ENCODE peak calls at places on chromosomes 2 and 18, in five cellular contexts. V is heart left ventricle, D is upper lobe of right lung, L is Peyer's patch, T is WERI-Rb-1. Q is an unnamed sample. For H3K36me3, the result is how much of the 10 kb centered on the place peaks cover.

GRCh38 chr18:54882318-54882717 is 54.0 kb downstream of the RAB27B start:
- DNase-seq in V (no peak), D (no peak), L (no peak), T (no peak), Q (no peak)

GRCh38 chr2:9803023-9803805 is 40.1 kb upstream of the TAF1B start:
- DNase-seq in V (no peak), D (no peak), L (no peak), T (peak), Q (no peak)

GRCh38 chr2:43201497-43201896 is 24.9 kb downstream of the ZFP36L2 start:
- DNase-seq in V (no peak), D (no peak), L (no peak), T (no peak), Q (no peak)

GRCh38 chr2:103293266-103293583 is 531.4 kb downstream of the TMEM182 start:
- DNase-seq in V (no peak), D (no peak), L (no peak), T (no peak), Q (no peak)

GRCh38 chr2:104702026-104702425 is 151.9 kb upstream of the POU3F3 start:
- DNase-seq in V (no peak), D (no peak), L (no peak), T (no peak), Q (no peak)

GRCh38 chr2:84865181-84865783 is 15.6 kb downstream of the TRABD2A start:
- DNase-seq in V (no peak), D (no peak), L (no peak), T (no peak), Q (no peak)

GRCh38 chr2:204550738-204551137 is 5.5 kb downstream of the PARD3B start:
- DNase-seq in V (no peak), D (no peak), L (no peak), T (no peak), Q (no peak)

GRCh38 chr18:62030091-62030985 is 137.5 kb upstream of the RNF152 start:
- DNase-seq in V (no peak), D (no peak), L (no peak), T (no peak), Q (no peak)

GRCh38 chr2:219569041-219569440 is 2.3 kb downstream of the OBSL1 start:
- DNase-seq in V (no peak), D (no peak), L (no peak), T (peak), Q (no peak)

GRCh38 chr2:9782197-9782719 is 61.0 kb upstream of the TAF1B start:
- DNase-seq in V (no peak), D (peak), L (peak), T (peak), Q (no peak)

GRCh38 chr2:160253440-160254296 is 53.6 kb upstream of the ITGB6 start:
- DNase-seq in V (no peak), D (no peak), L (no peak), T (no peak), Q (no peak)

GRCh38 chr18:54117853-54118773 is 106.4 kb downstream of the MBD2 start:
- DNase-seq in V (no peak), D (no peak), L (no peak), T (no peak), Q (no peak)

GRCh38 chr2:3784731-3785130 is 81.4 kb downstream of the DCDC2C start:
- DNase-seq in V (no peak), D (no peak), L (no peak), T (no peak), Q (no peak)

GRCh38 chr2:109614715-109615636 is 812 bp downstream of the SOWAHC start:
- DNase-seq in V (peak), D (peak), L (no peak), T (no peak), Q (no peak)

GRCh38 chr2:166127217-166128155 is at the start of gene SCN1A:
- DNase-seq in V (no peak), D (no peak), L (no peak), T (no peak), Q (peak)

GRCh38 chr2:83386559-83386958 is 1072.5 kb downstream of the SUCLG1 start:
- DNase-seq in V (no peak), D (no peak), L (no peak), T (no peak), Q (no peak)

GRCh38 chr2:121358291-121358690 is 73.3 kb upstream of the TFCP2L1 start:
- DNase-seq in V (no peak), D (no peak), L (no peak), T (no peak), Q (no peak)

GRCh38 chr18:21054252-21054821 is 57.3 kb downstream of the ROCK1 start:
- DNase-seq in V (no peak), D (no peak), L (no peak), T (no peak), Q (no peak)

DNA sequence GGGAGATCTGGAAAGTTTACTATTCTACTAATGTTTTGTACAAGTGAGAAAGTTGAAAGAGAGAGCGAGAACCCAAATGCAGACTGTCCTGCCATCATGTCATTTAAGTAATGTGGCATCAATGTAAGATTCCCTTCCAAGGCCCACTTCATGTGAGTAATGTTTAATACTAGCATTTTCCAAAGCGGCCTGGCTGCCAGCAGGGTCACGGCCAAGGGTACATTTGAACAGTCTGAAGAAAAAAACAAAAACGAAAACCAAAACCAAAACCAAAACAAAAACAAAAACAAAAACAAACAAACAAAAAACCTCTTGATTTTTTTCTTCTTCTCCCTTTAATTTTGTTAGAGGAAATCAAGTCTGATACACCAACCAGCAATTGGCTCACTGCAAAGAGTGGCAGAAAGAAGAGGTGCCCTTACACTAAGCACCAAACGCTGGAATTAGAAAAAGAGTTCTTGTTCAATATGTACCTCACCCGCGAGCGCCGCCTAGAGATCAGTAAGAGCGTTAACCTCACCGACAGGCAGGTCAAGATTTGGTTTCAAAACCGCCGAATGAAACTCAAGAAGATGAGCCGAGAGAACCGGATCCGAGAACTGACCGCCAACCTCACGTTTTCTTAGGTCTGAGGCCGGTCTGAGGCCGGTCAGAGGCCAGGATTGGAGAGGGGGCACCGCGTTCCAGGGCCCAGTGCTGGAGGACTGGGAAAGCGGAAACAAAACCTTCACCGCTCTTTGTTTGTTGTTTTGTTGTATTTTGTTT is 2.2 kb downstream of the HOXD10 start:
- DNase-seq in V (no peak), D (no peak), L (no peak), T (peak), Q (no peak)
- H3K4me3 ChIP-seq in V (no peak), D (no peak), L (no peak), T (no peak), Q (peak)

GRCh38 chr18:47767699-47768098 is 162.8 kb downstream of the SMAD2 start:
- DNase-seq in V (no peak), D (no peak), L (no peak), T (no peak), Q (no peak)

GRCh38 chr18:47771922-47772321 is 158.5 kb downstream of the SMAD2 start:
- DNase-seq in V (no peak), D (no peak), L (no peak), T (no peak), Q (no peak)

GRCh38 chr18:47773931-47774330 is 156.5 kb downstream of the SMAD2 start:
- DNase-seq in V (no peak), D (no peak), L (no peak), T (no peak), Q (no peak)

GRCh38 chr18:47775961-47776360 is 154.5 kb downstream of the SMAD2 start:
- DNase-seq in V (no peak), D (no peak), L (no peak), T (no peak), Q (no peak)

DNA sequence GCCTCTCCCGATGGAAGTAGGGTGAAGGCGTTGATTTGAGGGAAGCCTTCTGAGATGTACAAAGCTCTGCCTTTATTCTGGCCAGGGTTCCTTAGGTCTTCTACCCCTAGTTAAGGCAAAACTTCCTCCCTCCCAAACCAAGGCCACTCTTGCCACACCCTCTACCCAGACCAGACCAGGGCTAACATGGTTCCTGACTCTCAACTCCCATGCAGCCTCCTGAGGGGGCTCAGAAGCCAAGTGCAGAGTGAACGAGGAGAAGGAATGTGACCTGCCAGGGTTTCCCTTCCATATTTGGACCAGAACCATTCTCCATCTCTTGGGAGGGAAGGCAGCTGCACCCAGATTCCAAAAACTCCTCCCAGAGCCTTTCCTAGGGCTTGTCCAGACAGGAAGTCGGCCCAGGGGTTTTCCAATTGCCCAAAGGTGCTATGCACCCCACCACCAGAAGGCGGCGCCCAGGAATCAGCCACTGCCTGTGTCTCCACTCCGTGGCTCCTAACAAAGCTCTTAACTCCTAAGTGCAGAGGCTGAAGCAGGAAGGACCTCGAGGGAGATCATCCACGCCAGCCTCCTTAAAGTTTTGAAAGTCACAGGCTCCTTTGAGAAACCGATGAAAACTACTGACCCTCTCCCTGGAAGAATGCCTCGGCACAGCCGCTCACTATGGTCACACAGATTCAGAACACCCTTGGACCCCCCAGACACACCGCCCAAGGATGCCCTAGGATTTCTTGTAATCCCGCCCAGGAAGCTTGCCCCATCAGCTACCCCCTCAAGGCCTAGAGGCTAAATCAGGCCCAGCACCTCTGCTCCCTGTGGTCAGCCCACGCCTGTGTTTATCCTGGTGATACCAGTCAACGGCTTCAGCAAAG is 157.8 kb downstream of the SMAD2 start:
- DNase-seq in V (peak), D (peak), L (peak), T (peak), Q (peak)
- TF ChIP-seq CTCF in V (peak), D (peak), L (peak), T (peak), Q (peak)

DNA sequence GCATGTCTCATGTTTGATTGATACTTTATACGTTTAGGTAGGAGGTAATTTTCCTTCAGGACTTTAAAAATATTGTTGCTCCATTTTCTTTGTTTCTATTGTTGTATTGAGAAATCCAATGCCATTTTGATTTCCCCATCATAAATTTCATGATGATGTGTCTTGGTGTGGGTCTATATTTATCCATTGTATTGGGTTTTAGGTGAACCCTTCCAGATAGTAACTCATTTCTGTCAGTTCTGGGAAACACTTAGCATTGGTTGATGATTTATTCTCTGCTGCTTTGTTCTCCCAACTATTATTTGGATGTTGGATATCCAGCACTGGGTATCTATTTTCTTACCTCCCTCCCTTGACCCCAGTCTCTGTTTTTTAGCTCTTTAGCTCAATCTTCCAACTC is 10.0 kb downstream of the MRPL19 start:
- DNase-seq in V (no peak), D (no peak), L (no peak), T (no peak), Q (no peak)
- H3K36me3 ChIP-seq in V (under half), D (half or more), L (under half), T (half or more), Q (under half)

GRCh38 chr2:135820003-135820618 is 16.9 kb downstream of the LCT start:
- DNase-seq in V (no peak), D (no peak), L (peak), T (no peak), Q (no peak)
- H3K4me3 ChIP-seq in V (no peak), D (no peak), L (no peak), T (no peak), Q (no peak)

Q was measured in kidney epithelial cell.